ENCODE peak calls at places on chromosome 20, in eight cellular contexts. T, L, A, B, C, E, M and U are unnamed samples.

GRCh38 chr20:1700990-1701389 is 43.4 kb upstream of the SIRPG start:
- DNase-seq in B (no peak), L (no peak), T (no peak), A (no peak), E (no peak), C (no peak), M (no peak), U (no peak)

GRCh38 chr20:32893263-32893877 is 34.6 kb downstream of the EFCAB8 start:
- DNase-seq in E (no peak), C (no peak), L (no peak), M (no peak), T (no peak), B (no peak), A (no peak), U (no peak)

GRCh38 chr20:24149175-24149574 is 160.6 kb upstream of the GGTLC1 start:
- DNase-seq in T (no peak), L (no peak), A (no peak), M (no peak), B (no peak), C (no peak), E (no peak), U (no peak)

GRCh38 chr20:61925555-61926252 is 140.0 kb downstream of the TAF4 start:
- DNase-seq in A (no peak), T (peak; percentile 79), L (peak; percentile 46), M (peak; percentile 91), E (no peak), C (no peak), B (peak; percentile 6), U (no peak)

GRCh38 chr20:17645010-17645409 is 37.0 kb downstream of the RRBP1 start:
- DNase-seq in T (no peak), L (no peak), A (no peak), M (no peak), B (no peak), C (no peak), E (no peak), U (peak; percentile 33)

GRCh38 chr20:47540443-47541354 is 39.0 kb downstream of the NCOA3 start:
- DNase-seq in E (no peak), C (no peak), M (no peak), A (no peak), T (no peak), B (no peak), L (peak; percentile 46), U (no peak)

GRCh38 chr20:58330692-58331091 is 21.2 kb downstream of the RAB22A start:
- DNase-seq in A (no peak), C (no peak), M (no peak), L (no peak), B (no peak), E (no peak), T (no peak), U (peak; percentile 64)

GRCh38 chr20:13205848-13206434 is 15.1 kb upstream of the ISM1 start:
- DNase-seq in B (no peak), C (no peak), E (no peak), M (peak; percentile 11), T (no peak), L (no peak), A (no peak), U (no peak)

GRCh38 chr20:56359212-56360132 is 698 bp downstream of the FAM210B start:
- DNase-seq in M (peak; percentile 85), L (no peak), A (peak; percentile 68), B (peak; percentile 26), C (peak; percentile 67), T (peak; percentile 69), E (no peak), U (peak; percentile 78)

GRCh38 chr20:36538026-36538764 is 3.1 kb upstream of the MYL9 start:
- DNase-seq in T (peak; percentile 45), A (no peak), C (no peak), E (no peak), B (no peak), L (no peak), M (no peak), U (no peak)

GRCh38 chr20:54822407-54822806 is 347.0 kb downstream of the DOK5 start:
- DNase-seq in A (no peak), C (no peak), E (no peak), T (no peak), B (no peak), M (no peak), L (no peak), U (no peak)

GRCh38 chr20:24066075-24066700 is 77.6 kb upstream of the GGTLC1 start:
- DNase-seq in C (no peak), A (no peak), T (no peak), E (no peak), B (no peak), L (no peak), M (no peak), U (no peak)

GRCh38 chr20:2911200-2911599 is 37.9 kb downstream of the PTPRA start:
- DNase-seq in M (no peak), E (no peak), A (no peak), L (no peak), B (no peak), C (no peak), T (no peak), U (no peak)

GRCh38 chr20:21270806-21271205 is 32.3 kb upstream of the XRN2 start:
- DNase-seq in M (no peak), E (no peak), L (no peak), B (no peak), T (no peak), C (no peak), A (no peak), U (no peak)

GRCh38 chr20:17658648-17658993 is 23.4 kb downstream of the RRBP1 start:
- DNase-seq in B (no peak), M (no peak), T (no peak), E (no peak), L (no peak), A (no peak), C (no peak), U (no peak)

DNA sequence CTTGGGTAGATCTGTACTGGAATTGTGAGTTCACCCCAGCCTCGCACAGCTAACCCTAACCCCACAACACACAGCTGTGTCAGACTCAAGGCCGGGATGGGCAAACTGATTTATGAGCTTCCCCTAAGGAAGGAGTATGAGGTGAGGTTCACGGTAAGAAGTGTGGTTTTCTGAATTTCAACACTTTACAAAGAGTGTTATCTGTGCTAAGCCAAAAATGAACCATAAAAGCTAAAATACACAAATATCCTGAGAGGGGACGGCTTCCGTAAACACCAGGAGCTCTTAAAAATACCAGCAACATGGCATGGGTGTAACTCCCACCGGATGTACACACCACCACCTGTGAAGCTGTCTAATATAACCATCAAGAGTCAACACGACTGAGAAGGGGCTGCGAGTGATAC is 101.2 kb downstream of the ATP9A start:
- DNase-seq in L (no peak), B (no peak), C (no peak), A (no peak), M (no peak), T (no peak), E (no peak), U (no peak)
- H3K27ac ChIP-seq in L (no peak overlapping the region), B (no peak overlapping the region), C (no peak overlapping the region), A (no peak overlapping the region), M (no peak overlapping the region), T (no peak overlapping the region), E (no peak overlapping the region), U (no peak overlapping the region)

GRCh38 chr20:44717986-44718385 is 2.8 kb downstream of the CCN5 start:
- DNase-seq in T (no peak), M (no peak), E (no peak), L (peak; percentile 49), C (no peak), B (no peak), A (no peak), U (no peak)
- TF ChIP-seq CTCF in T (peak; percentile 73), M (no peak), E (no peak), L (peak; percentile 55), C (peak; percentile 37), B (peak; percentile 36), A (peak; percentile 50), U (no peak)

GRCh38 chr20:5923493-5923892 is 26.8 kb downstream of the TRMT6 start:
- DNase-seq in A (no peak), E (no peak), L (no peak), M (no peak), B (no peak), C (no peak), T (no peak), U (no peak)

GRCh38 chr20:5914859-5915258 is 35.5 kb downstream of the TRMT6 start:
- DNase-seq in C (no peak), A (no peak), L (no peak), E (no peak), B (no peak), T (no peak), M (no peak), U (no peak)

GRCh38 chr20:5919634-5920544 is 30.4 kb downstream of the TRMT6 start:
- DNase-seq in L (no peak), T (peak; percentile 7), M (peak; percentile 19), E (no peak), A (no peak), C (no peak), B (no peak), U (no peak)

GRCh38 chr20:5920581-5920980 is 29.8 kb downstream of the TRMT6 start:
- DNase-seq in E (no peak), M (no peak), T (no peak), B (no peak), L (no peak), A (no peak), C (no peak), U (no peak)

DNA sequence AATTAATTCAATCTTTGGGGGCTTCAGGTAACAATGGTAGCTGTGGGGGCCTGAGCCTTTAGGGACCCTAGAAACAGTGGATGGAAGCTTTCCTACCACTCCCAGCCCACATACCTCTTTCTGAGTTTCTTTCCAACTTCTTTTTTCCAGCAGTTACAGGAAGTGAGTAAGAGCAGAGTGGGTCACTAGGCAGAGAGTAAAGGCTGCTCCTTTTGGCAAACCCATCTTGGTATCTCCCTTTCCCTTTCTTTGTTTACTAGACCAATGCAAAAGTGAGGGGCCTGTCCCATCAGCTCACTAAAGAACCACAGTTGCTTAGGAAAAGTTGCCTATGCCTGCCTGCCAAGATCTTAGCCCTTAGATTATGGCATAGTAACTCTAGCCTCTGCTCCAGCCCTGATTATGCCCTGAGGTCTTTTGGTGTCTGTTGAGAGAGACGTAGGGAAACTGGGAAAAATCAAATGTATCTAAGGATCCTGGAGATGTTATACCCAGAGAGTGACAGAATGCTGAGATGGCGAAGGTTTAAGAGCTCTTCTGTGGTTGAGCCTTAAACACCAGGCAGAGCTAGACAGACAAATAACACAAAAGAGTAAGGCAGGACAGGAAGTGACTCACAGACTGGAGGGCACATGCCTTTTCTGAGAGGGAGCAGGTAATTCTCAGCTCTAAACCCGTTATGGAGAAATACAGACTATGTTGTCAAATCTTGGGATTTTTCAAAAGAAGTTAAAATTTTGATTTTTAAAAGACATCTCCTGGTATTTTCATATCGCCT is 31.3 kb downstream of the TRMT6 start:
- DNase-seq in C (no peak), E (no peak), M (peak; percentile 91), T (peak; percentile 42), L (no peak), A (no peak), B (no peak), U (no peak)
- H3K27ac ChIP-seq in C (no peak overlapping the region), E (no peak overlapping the region), M (peak overlapping the region; percentile 84), T (peak overlapping the region; percentile 55), L (no peak overlapping the region), A (no peak overlapping the region), B (peak overlapping the region; percentile 31), U (no peak overlapping the region)

DNA sequence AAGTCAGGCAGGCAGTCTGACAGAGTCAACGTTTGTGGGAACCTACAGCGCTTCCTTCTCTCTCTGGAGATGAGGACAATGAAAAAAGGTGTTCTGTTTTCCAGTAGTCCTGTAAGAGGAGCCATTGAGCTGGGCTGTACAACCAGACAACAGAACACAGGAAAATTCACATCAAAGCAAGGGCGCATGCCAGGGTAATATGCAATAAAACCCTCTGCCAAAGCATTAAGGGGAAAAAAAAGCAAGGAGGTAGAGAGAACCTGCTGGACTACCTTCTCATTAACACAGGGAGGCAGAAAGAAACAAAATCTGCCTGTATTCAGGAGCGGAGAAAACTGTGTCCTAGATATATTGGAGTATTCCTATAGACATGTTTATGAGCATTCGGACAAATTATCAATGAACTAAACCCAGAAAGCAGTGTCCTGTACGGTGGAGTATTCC is 1.3 kb downstream of the RNF24 start:
- DNase-seq in A (peak; percentile 64), C (peak; percentile 51), M (peak; percentile 72), T (peak; percentile 74), B (peak; percentile 47), L (peak; percentile 37), E (no peak), U (no peak)
- TF ChIP-seq CTCF in A (peak; percentile 71), C (peak; percentile 32), M (peak; percentile 95), T (peak; percentile 80), B (peak; percentile 81), L (peak; percentile 69), E (peak; percentile 35), U (peak; percentile 50)